ENCODE peak calls at places on chromosome 7, in eight cellular contexts. T is NCI-H510A treated with DMSO at 0.1 percent for 48 hours; N is OCI-LY7; A is stimulated activated CD4-positive, alpha-beta T cell treated with anti-CD3 and anti-CD28 coated beads, Interleukin-12 subunit alpha, Interleukin-12 subunit beta, amount 100 ng/mL, for 24 hours; C is stimulated activated naive B cell treated with anti-CD40 and anti-IgM and Interleukin-4, amounts not matched to agents 10 μg/mL and 1 μg/mL and 100 μg/mL, for 72 hours; W is NCI-H2081; M is amygdala; S is left cardiac atrium. O is an unnamed sample.

GRCh38 chr7:117014673-117015133 is 61.4 kb downstream of the ST7 start:
- DNase-seq in N (no peak), W (peak), C (no peak), T (no peak), S (peak), M (no peak), A (no peak), O (no peak)

GRCh38 chr7:85554294-85554877 is 367.5 kb upstream of the SEMA3D start:
- DNase-seq in W (peak), M (no peak), N (peak), S (no peak), C (peak), A (no peak), T (peak), O (peak)

GRCh38 chr7:101589052-101589451 is 40.0 kb downstream of the MYL10 start:
- DNase-seq in T (no peak), W (no peak), S (no peak), M (no peak), A (no peak), N (no peak), C (no peak), O (no peak)

GRCh38 chr7:90274161-90274560 is 29.2 kb downstream of the CFAP69 start:
- DNase-seq in N (no peak), C (no peak), T (no peak), W (no peak), S (no peak), A (no peak), M (no peak), O (no peak)

GRCh38 chr7:117800406-117800805 is 72.8 kb downstream of the CTTNBP2 start:
- DNase-seq in T (no peak), N (no peak), A (no peak), S (no peak), W (no peak), M (no peak), C (no peak), O (no peak)

GRCh38 chr7:607938-608337 is 88.3 kb upstream of the PDGFA start:
- DNase-seq in A (no peak), T (no peak), C (peak), W (no peak), N (no peak), M (no peak), S (no peak), O (no peak)

GRCh38 chr7:128431754-128432153 is 22.0 kb upstream of the IMPDH1 start:
- DNase-seq in N (no peak), T (no peak), M (no peak), S (no peak), C (no peak), A (no peak), W (no peak), O (no peak)

GRCh38 chr7:131235489-131236317 is 92.0 kb upstream of the MKLN1 start:
- DNase-seq in S (peak), T (no peak), C (peak), A (peak), M (no peak), N (no peak), W (peak), O (peak)

GRCh38 chr7:75921479-75921878 is 6.5 kb downstream of the POR start:
- DNase-seq in A (no peak), S (no peak), T (no peak), N (no peak), M (no peak), W (no peak), C (no peak), O (no peak)

GRCh38 chr7:104973909-104974415 is 40.0 kb upstream of the KMT2E start:
- DNase-seq in A (no peak), S (no peak), M (no peak), T (no peak), N (no peak), W (no peak), C (peak), O (no peak)

GRCh38 chr7:7424151-7424873 is 111.4 kb downstream of the COL28A1 start:
- DNase-seq in W (peak), A (peak), S (peak), M (peak), T (peak), C (peak), N (peak), O (peak)

GRCh38 chr7:116543664-116544063 is 18.8 kb downstream of the CAV1 start:
- DNase-seq in M (no peak), W (no peak), T (no peak), N (no peak), A (no peak), C (no peak), S (no peak), O (no peak)

GRCh38 chr7:108079291-108080057 is 50.7 kb downstream of the LAMB4 start:
- DNase-seq in N (no peak), A (no peak), C (no peak), M (no peak), S (no peak), T (no peak), W (no peak), O (no peak)

O was measured in NCI-H146.